ENCODE peak calls at places on chromosomes 2 and 18, in six cellular contexts. F, D, Q, R, X and S are unnamed samples.

GRCh38 chr2:114046373-114046772 is 156.5 kb downstream of the ACTR3 start:
- DNase-seq in F (no peak), D (no peak), Q (no peak), R (no peak), X (no peak), S (no peak)

GRCh38 chr2:234682492-234683228 is 185.8 kb upstream of the ARL4C start:
- DNase-seq in F (peak; percentile 47), D (no peak), Q (no peak), R (no peak), X (no peak), S (no peak)

GRCh38 chr2:62277688-62278087 is 81.8 kb downstream of the B3GNT2 start:
- DNase-seq in F (no peak), D (no peak), Q (no peak), R (no peak), X (no peak), S (no peak)

GRCh38 chr2:19378939-19379338 is 20.5 kb upstream of the OSR1 start:
- DNase-seq in F (no peak), D (no peak), Q (no peak), R (no peak), X (no peak), S (no peak)

GRCh38 chr2:3082705-3083104 is 294.9 kb downstream of the EIPR1 start:
- DNase-seq in F (no peak), D (no peak), Q (no peak), R (no peak), X (no peak), S (no peak)

GRCh38 chr2:144950874-144951560 is 431.1 kb upstream of the ZEB2 start:
- DNase-seq in F (no peak), D (no peak), Q (no peak), R (no peak), X (no peak), S (peak; percentile 51)

GRCh38 chr2:130798472-130799221 is 38.1 kb upstream of the ARHGEF4 start:
- DNase-seq in F (no peak), D (no peak), Q (no peak), R (no peak), X (no peak), S (no peak)

GRCh38 chr2:226427538-226428307 is 371.9 kb downstream of the IRS1 start:
- DNase-seq in F (peak; percentile 63), D (no peak), Q (no peak), R (no peak), X (no peak), S (peak; percentile 43)

GRCh38 chr18:44098551-44099098 is 582.1 kb upstream of the SETBP1 start:
- DNase-seq in F (no peak), D (no peak), Q (peak; percentile 12), R (peak; percentile 16), X (peak; percentile 5), S (peak; percentile 23)

GRCh38 chr2:170821631-170822291 is 5.1 kb downstream of the GAD1 start:
- DNase-seq in F (no peak), D (no peak), Q (no peak), R (no peak), X (no peak), S (no peak)

GRCh38 chr2:64122358-64122757 is 21.9 kb downstream of the PELI1 start:
- DNase-seq in F (no peak), D (no peak), Q (no peak), R (no peak), X (no peak), S (no peak)

GRCh38 chr2:47043142-47043890 is 111.8 kb downstream of the STPG4 start:
- DNase-seq in F (peak; percentile 99), D (no peak), Q (peak; percentile 39), R (no peak), X (no peak), S (peak; percentile 97)

GRCh38 chr2:221075203-221075602 is 496.9 kb downstream of the EPHA4 start:
- DNase-seq in F (peak; percentile 22), D (no peak), Q (no peak), R (no peak), X (no peak), S (peak; percentile 1)

GRCh38 chr18:63676526-63676925 is 14.8 kb upstream of the SERPINB3 start:
- DNase-seq in F (no peak), D (no peak), Q (no peak), R (peak; percentile 16), X (no peak), S (no peak)

GRCh38 chr2:225735844-225736243 is 336.3 kb downstream of the NYAP2 start:
- DNase-seq in F (peak; percentile 62), D (no peak), Q (no peak), R (no peak), X (no peak), S (peak; percentile 54)

GRCh38 chr2:118307864-118308263 is 219.6 kb downstream of the INSIG2 start:
- DNase-seq in F (no peak), D (no peak), Q (no peak), R (no peak), X (no peak), S (no peak)

GRCh38 chr2:237222178-237222577 is 136.5 kb downstream of the COPS8 start:
- DNase-seq in F (no peak), D (no peak), Q (no peak), R (no peak), X (no peak), S (no peak)